ENCODE peak calls at places on chromosomes 12 and 14, in five cellular contexts. L, T, Z, I and C are unnamed samples.
A peak's percentile ranks its signal among the peaks of the same experiment; 100 is the strongest.

GRCh38 chr12:127810026-127810425 is 456.9 kb upstream of the TMEM132C start:
- DNase-seq in L (no peak), T (peak; percentile 91), Z (no peak), I (peak; percentile 96), C (no peak)

GRCh38 chr12:46384451-46385301 is 12.1 kb upstream of the SLC38A2 start:
- DNase-seq in L (no peak), T (peak; percentile 50), Z (peak; percentile 41), I (no peak), C (no peak)

GRCh38 chr14:94903338-94903737 is 133.4 kb upstream of the GSC start:
- DNase-seq in L (no peak), T (no peak), Z (no peak), I (no peak), C (no peak)

GRCh38 chr14:61927521-61927920 is 165.3 kb downstream of the SNAPC1 start:
- DNase-seq in L (no peak), T (no peak), Z (peak; percentile 43), I (no peak), C (no peak)

GRCh38 chr12:80156306-80156705 is 57.0 kb downstream of the OTOGL start:
- DNase-seq in L (no peak), T (no peak), Z (no peak), I (no peak), C (no peak)

GRCh38 chr12:59329457-59329856 is 266.4 kb upstream of the SLC16A7 start:
- DNase-seq in L (no peak), T (no peak), Z (no peak), I (no peak), C (no peak)

GRCh38 chr14:31465113-31465512 is 7.8 kb upstream of the DTD2 start:
- DNase-seq in L (no peak), T (peak; percentile 49), Z (no peak), I (no peak), C (no peak)

GRCh38 chr14:55794655-55795583 is 214.9 kb downstream of the KTN1 start:
- DNase-seq in L (no peak), T (peak; percentile 41), Z (peak; percentile 93), I (no peak), C (no peak)